ENCODE peak calls at places on chromosomes 13 and 19, in four cellular contexts. One of them, this sample, is unnamed.

GRCh38 chr19:32203161-32203560 is 142.2 kb upstream of the ZNF507 start:
- DNase-seq in keratinocyte: no peak
- DNase-seq in fibroblast of villous mesenchyme: no peak
- DNase-seq in RWPE1: no peak
- DNase-seq in this sample: no peak

GRCh38 chr19:43229315-43229714 is 23.9 kb upstream of the PSG4 start:
- DNase-seq in RWPE1: no peak
- DNase-seq in keratinocyte: no peak
- DNase-seq in fibroblast of villous mesenchyme: peak
- DNase-seq in this sample: peak

GRCh38 chr13:79621449-79621848 is 140.5 kb downstream of the NDFIP2 start:
- DNase-seq in keratinocyte: no peak
- DNase-seq in fibroblast of villous mesenchyme: no peak
- DNase-seq in RWPE1: no peak
- DNase-seq in this sample: no peak

GRCh38 chr13:84609716-84610115 is 727.4 kb upstream of the SLITRK1 start:
- DNase-seq in fibroblast of villous mesenchyme: no peak
- DNase-seq in keratinocyte: peak
- DNase-seq in RWPE1: peak
- DNase-seq in this sample: peak

GRCh38 chr19:41000310-41000737 is 9.2 kb downstream of the CYP2B6 start:
- DNase-seq in RWPE1: peak
- DNase-seq in keratinocyte: no peak
- DNase-seq in fibroblast of villous mesenchyme: no peak
- DNase-seq in this sample: peak

GRCh38 chr13:105997436-105998232 is 537.8 kb downstream of the EFNB2 start:
- DNase-seq in keratinocyte: no peak
- DNase-seq in fibroblast of villous mesenchyme: peak
- DNase-seq in RWPE1: no peak
- DNase-seq in this sample: no peak

GRCh38 chr13:27868639-27869435 is 51.0 kb upstream of the PDX1 start:
- DNase-seq in keratinocyte: no peak
- DNase-seq in RWPE1: peak
- DNase-seq in fibroblast of villous mesenchyme: peak
- DNase-seq in this sample: peak

GRCh38 chr19:5358173-5358800 is 17.7 kb upstream of the PTPRS start:
- DNase-seq in keratinocyte: no peak
- DNase-seq in fibroblast of villous mesenchyme: no peak
- DNase-seq in RWPE1: no peak
- DNase-seq in this sample: peak

GRCh38 chr13:113836917-113837553 is 26.8 kb downstream of the GAS6 start:
- DNase-seq in keratinocyte: peak
- DNase-seq in fibroblast of villous mesenchyme: peak
- DNase-seq in RWPE1: peak
- DNase-seq in this sample: peak

GRCh38 chr13:49248433-49249002 is 793 bp downstream of the CDADC1 start:
- DNase-seq in fibroblast of villous mesenchyme: peak
- DNase-seq in keratinocyte: no peak
- DNase-seq in RWPE1: peak
- DNase-seq in this sample: no peak

GRCh38 chr13:30892966-30893365 is 13.1 kb upstream of the MEDAG start:
- DNase-seq in fibroblast of villous mesenchyme: peak
- DNase-seq in keratinocyte: no peak
- DNase-seq in RWPE1: no peak
- DNase-seq in this sample: peak

GRCh38 chr13:20221772-20222171 is 10.3 kb downstream of the GJB6 start:
- DNase-seq in RWPE1: no peak
- DNase-seq in fibroblast of villous mesenchyme: peak
- DNase-seq in keratinocyte: no peak
- DNase-seq in this sample: peak

GRCh38 chr13:50940509-50940908 is 30.9 kb downstream of the RNASEH2B start:
- DNase-seq in fibroblast of villous mesenchyme: no peak
- DNase-seq in keratinocyte: no peak
- DNase-seq in RWPE1: no peak
- DNase-seq in this sample: no peak

GRCh38 chr13:48975926-48976676 is 389 bp downstream of the FNDC3A start:
- DNase-seq in RWPE1: peak
- DNase-seq in keratinocyte: no peak
- DNase-seq in fibroblast of villous mesenchyme: peak
- DNase-seq in this sample: peak

GRCh38 chr13:29752175-29752574 is 98.2 kb downstream of the UBL3 start:
- DNase-seq in fibroblast of villous mesenchyme: no peak
- DNase-seq in RWPE1: no peak
- DNase-seq in keratinocyte: no peak
- DNase-seq in this sample: no peak

GRCh38 chr13:34070006-34070405 is 252.1 kb downstream of the RFC3 start:
- DNase-seq in fibroblast of villous mesenchyme: no peak
- DNase-seq in RWPE1: peak
- DNase-seq in keratinocyte: peak
- DNase-seq in this sample: peak

GRCh38 chr13:109592776-109593175 is 193.6 kb downstream of the IRS2 start:
- DNase-seq in RWPE1: no peak
- DNase-seq in keratinocyte: no peak
- DNase-seq in fibroblast of villous mesenchyme: no peak
- DNase-seq in this sample: no peak

GRCh38 chr13:25886438-25887214 is 165.2 kb downstream of the SHISA2 start:
- DNase-seq in keratinocyte: peak
- DNase-seq in RWPE1: peak
- DNase-seq in fibroblast of villous mesenchyme: peak
- DNase-seq in this sample: peak

GRCh38 chr13:79392882-79393563 is 13.0 kb downstream of the RBM26 start:
- DNase-seq in keratinocyte: no peak
- DNase-seq in fibroblast of villous mesenchyme: peak
- DNase-seq in RWPE1: peak
- DNase-seq in this sample: peak

GRCh38 chr13:47220453-47221150 is 323.7 kb upstream of the HTR2A start:
- DNase-seq in RWPE1: no peak
- DNase-seq in keratinocyte: no peak
- DNase-seq in fibroblast of villous mesenchyme: peak
- DNase-seq in this sample: no peak
- TF ChIP-seq CTCF in RWPE1: no peak
- TF ChIP-seq CTCF in keratinocyte: no peak
- TF ChIP-seq CTCF in fibroblast of villous mesenchyme: no peak
- TF ChIP-seq CTCF in this sample: no peak

DNA sequence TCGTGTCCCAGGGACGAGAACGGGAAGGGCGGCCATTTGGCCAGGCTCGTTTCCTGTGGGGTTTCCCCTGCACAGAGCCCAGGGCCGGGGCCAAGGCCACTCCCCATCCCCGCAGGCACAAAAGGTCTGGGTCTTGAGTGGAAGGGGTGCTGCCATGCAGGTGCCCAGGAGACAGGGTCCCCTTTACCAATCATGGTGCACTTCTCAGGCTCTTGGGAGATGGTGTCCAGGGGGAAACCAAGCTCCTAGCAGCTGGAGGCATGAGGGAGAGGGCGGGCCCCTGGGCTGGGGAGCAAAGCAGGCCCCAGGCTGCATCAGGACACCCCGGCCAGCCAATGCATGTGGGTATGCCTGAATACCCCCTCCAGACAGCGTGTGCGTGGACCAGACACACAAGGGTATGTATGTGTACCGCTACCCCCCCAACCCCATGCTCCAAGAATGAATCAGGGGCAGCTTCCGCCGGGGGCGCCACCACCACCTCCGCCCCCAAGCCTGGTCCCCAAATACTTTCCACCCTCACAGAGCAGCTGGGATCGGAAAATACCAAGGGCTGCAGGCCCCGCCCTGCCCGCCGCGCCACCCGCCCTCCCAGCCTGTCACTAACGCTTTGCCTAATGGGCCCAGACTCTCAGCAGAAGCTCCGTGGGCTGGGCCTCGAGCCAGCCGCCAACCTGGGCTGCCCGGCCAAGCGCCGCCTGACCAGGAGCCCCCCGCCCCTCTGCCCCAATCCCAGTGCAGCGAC is 37.6 kb upstream of the NANOS3 start:
- DNase-seq in fibroblast of villous mesenchyme: peak
- DNase-seq in RWPE1: no peak
- DNase-seq in keratinocyte: no peak
- DNase-seq in this sample: peak
- TF ChIP-seq CTCF in fibroblast of villous mesenchyme: no peak
- TF ChIP-seq CTCF in RWPE1: no peak
- TF ChIP-seq CTCF in keratinocyte: peak
- TF ChIP-seq CTCF in this sample: no peak

DNA sequence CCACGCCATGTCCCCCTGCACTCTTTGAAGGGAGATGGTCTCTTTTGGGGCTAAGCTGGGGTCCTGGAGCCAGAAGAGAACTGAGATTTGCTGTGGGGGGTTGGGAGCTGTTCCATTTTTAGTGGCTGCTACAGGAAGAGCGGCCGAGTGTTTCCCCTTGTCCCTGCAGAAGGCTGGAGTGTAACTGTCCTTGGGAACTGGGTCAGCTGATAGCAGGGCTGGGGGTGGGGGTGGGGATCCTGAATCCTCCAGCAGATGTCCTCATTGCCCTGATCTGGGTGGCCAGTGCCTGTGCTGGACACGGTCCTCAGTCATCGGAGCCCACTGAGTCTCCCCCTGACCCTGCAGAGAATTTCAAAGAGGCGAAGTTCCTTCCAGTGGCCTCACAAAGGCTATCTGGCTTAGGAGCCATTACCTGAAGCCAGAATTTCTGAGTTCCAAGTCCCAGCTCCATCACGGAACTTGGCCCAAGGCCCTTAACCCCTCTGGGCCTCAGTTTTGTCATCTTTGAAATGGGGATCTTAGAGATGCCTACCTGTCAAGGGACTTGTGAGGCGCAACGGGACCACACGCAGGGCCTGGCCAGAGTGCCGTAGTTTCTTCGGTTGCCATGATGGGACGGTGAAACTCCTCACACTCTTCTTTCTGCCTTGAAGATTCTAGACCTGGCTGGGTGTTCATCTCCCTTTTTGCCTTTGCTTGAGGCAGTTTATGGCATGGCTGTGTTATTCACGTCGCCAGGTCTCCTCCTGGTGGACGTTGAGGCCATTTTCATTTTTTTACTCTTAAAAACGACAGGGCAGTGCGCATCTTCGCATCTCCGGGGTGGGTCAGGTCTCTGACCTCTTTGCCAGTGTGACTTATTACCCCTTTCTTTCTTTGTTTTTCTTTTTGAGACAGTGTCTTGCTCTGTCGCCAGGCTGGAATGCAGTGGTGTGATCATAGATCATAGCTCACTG is 51.9 kb downstream of the DNM2 start:
- DNase-seq in fibroblast of villous mesenchyme: peak
- DNase-seq in RWPE1: no peak
- DNase-seq in keratinocyte: no peak
- DNase-seq in this sample: peak
- TF ChIP-seq CTCF in fibroblast of villous mesenchyme: peak
- TF ChIP-seq CTCF in RWPE1: no peak
- TF ChIP-seq CTCF in keratinocyte: peak
- TF ChIP-seq CTCF in this sample: no peak

GRCh38 chr19:31100945-31101344 is 248.3 kb downstream of the TSHZ3 start:
- DNase-seq in fibroblast of villous mesenchyme: peak
- DNase-seq in keratinocyte: no peak
- DNase-seq in RWPE1: no peak
- DNase-seq in this sample: no peak
- TF ChIP-seq CTCF in fibroblast of villous mesenchyme: peak
- TF ChIP-seq CTCF in keratinocyte: no peak
- TF ChIP-seq CTCF in RWPE1: no peak
- TF ChIP-seq CTCF in this sample: no peak

DNA sequence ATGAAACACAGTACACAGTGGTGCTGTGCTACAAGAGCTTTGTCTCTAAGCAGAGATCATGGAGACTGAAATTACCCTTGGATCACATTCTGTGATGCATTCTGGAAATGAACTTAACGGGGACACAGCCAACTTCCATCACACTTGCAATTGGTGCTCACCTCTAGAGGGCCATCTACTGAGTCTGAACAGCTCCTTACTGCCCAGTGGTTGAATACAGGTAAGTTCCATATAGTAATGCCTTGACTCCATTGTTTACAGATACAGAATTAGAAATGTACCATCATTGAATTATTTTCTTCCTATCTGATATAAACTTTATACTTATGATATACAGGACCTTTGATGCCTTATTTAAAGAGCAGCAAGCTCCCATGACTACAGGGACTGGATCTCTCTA is 686.4 kb downstream of the PCDH9 start:
- DNase-seq in fibroblast of villous mesenchyme: no peak
- DNase-seq in RWPE1: no peak
- DNase-seq in keratinocyte: no peak
- DNase-seq in this sample: no peak
- TF ChIP-seq CTCF in fibroblast of villous mesenchyme: no peak
- TF ChIP-seq CTCF in RWPE1: no peak
- TF ChIP-seq CTCF in keratinocyte: peak
- TF ChIP-seq CTCF in this sample: no peak

GRCh38 chr13:41974262-41974900 is 13.5 kb upstream of the VWA8 start:
- DNase-seq in RWPE1: peak
- DNase-seq in fibroblast of villous mesenchyme: no peak
- DNase-seq in keratinocyte: peak
- DNase-seq in this sample: peak

GRCh38 chr13:41976491-41976890 is 15.6 kb upstream of the VWA8 start:
- DNase-seq in fibroblast of villous mesenchyme: no peak
- DNase-seq in keratinocyte: no peak
- DNase-seq in RWPE1: no peak
- DNase-seq in this sample: no peak

GRCh38 chr13:41970918-41971317 is 10.0 kb upstream of the VWA8 start:
- DNase-seq in fibroblast of villous mesenchyme: no peak
- DNase-seq in RWPE1: no peak
- DNase-seq in keratinocyte: no peak
- DNase-seq in this sample: no peak

GRCh38 chr13:41971848-41972247 is 10.9 kb upstream of the VWA8 start:
- DNase-seq in fibroblast of villous mesenchyme: no peak
- DNase-seq in RWPE1: no peak
- DNase-seq in keratinocyte: no peak
- DNase-seq in this sample: no peak

DNA sequence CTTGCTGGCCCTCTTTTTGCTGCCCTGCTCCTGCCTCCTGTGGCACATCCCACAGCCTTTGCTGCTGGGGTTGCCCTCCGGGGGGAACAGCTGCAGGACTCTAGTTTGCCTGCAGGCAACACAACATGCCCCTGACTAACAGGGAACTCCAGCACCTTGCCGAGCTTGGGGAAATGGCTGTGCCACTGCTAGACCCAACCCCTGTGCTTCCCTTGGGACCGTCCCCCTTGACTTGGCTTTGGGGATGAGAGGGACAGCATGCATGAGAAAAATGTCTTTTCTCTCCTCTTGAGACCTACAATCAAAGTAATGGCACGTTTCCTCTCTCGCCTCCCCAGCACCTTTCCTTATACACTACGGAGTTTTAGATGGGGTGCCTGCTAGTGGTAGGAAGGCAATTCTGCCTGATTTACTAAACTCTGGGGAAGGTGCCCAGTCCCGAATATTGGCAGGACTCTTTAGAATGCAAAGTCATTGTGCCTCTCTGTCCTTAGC is 12.4 kb upstream of the VWA8 start:
- DNase-seq in fibroblast of villous mesenchyme: no peak
- DNase-seq in RWPE1: no peak
- DNase-seq in keratinocyte: no peak
- DNase-seq in this sample: no peak
- TF ChIP-seq CTCF in fibroblast of villous mesenchyme: no peak
- TF ChIP-seq CTCF in RWPE1: no peak
- TF ChIP-seq CTCF in keratinocyte: peak
- TF ChIP-seq CTCF in this sample: no peak

GRCh38 chr13:24627864-24628418 is 52.3 kb upstream of the ATP12A start:
- DNase-seq in fibroblast of villous mesenchyme: no peak
- DNase-seq in keratinocyte: no peak
- DNase-seq in RWPE1: no peak
- DNase-seq in this sample: no peak

GRCh38 chr13:24627090-24627714 is 53.0 kb upstream of the ATP12A start:
- DNase-seq in keratinocyte: no peak
- DNase-seq in RWPE1: peak
- DNase-seq in fibroblast of villous mesenchyme: no peak
- DNase-seq in this sample: no peak

GRCh38 chr13:24625870-24626419 is 54.3 kb upstream of the ATP12A start:
- DNase-seq in RWPE1: no peak
- DNase-seq in keratinocyte: no peak
- DNase-seq in fibroblast of villous mesenchyme: no peak
- DNase-seq in this sample: no peak

GRCh38 chr13:24625324-24625723 is 54.9 kb upstream of the ATP12A start:
- DNase-seq in keratinocyte: no peak
- DNase-seq in fibroblast of villous mesenchyme: peak
- DNase-seq in RWPE1: no peak
- DNase-seq in this sample: no peak

GRCh38 chr13:24626449-24626848 is 53.8 kb upstream of the ATP12A start:
- DNase-seq in keratinocyte: no peak
- DNase-seq in RWPE1: no peak
- DNase-seq in fibroblast of villous mesenchyme: no peak
- DNase-seq in this sample: no peak
- TF ChIP-seq CTCF in keratinocyte: no peak
- TF ChIP-seq CTCF in RWPE1: no peak
- TF ChIP-seq CTCF in fibroblast of villous mesenchyme: no peak
- TF ChIP-seq CTCF in this sample: no peak

This sample was measured in MCF 10A.